ENCODE peak calls at places on chromosomes 12 and 14, in six cellular contexts. W is left ventricle myocardium inferior; N is upper lobe of left lung; Y is CD8-positive, alpha-beta memory T cell; D is A549; M is RWPE2. K is an unnamed sample. For H3K4me1, the result is how much of the 10 kb centered on the place peaks cover.

GRCh38 chr12:123107926-123108681 is 42.8 kb downstream of the PITPNM2 start:
- DNase-seq in W (peak), N (no peak), Y (no peak), D (no peak), M (no peak), K (no peak)

GRCh38 chr14:53011053-53011462 is 60.2 kb upstream of the FERMT2 start:
- DNase-seq in W (peak), N (no peak), Y (no peak), D (peak), M (peak), K (peak)

GRCh38 chr14:93303659-93304058 is 29.2 kb downstream of the BTBD7 start:
- DNase-seq in W (peak), N (no peak), Y (no peak), D (no peak), M (no peak), K (no peak)

GRCh38 chr12:127550271-127550670 is 716.7 kb upstream of the TMEM132C start:
- DNase-seq in W (no peak), N (no peak), Y (no peak), D (no peak), M (no peak), K (peak)

GRCh38 chr12:113161415-113162016 is 12.0 kb downstream of the CFAP73 start:
- DNase-seq in W (no peak), N (no peak), Y (no peak), D (peak), M (no peak), K (peak)

GRCh38 chr12:56151672-56152131 is 685 bp upstream of the MYL6B start:
- DNase-seq in W (no peak), N (no peak), Y (peak), D (peak), M (no peak), K (peak)

GRCh38 chr12:547883-548470 is 88.2 kb downstream of the B4GALNT3 start:
- DNase-seq in W (no peak), N (no peak), Y (no peak), D (no peak), M (no peak), K (no peak)

GRCh38 chr12:44875417-44875953 is 630 bp downstream of the NELL2 start:
- DNase-seq in W (no peak), N (peak), Y (peak), D (peak), M (no peak), K (no peak)

GRCh38 chr14:104262515-104263514 is 124.4 kb downstream of the KIF26A start:
- DNase-seq in W (no peak), N (no peak), Y (no peak), D (no peak), M (peak), K (no peak)

GRCh38 chr14:69629225-69630127 is 18.1 kb downstream of the SUSD6 start:
- DNase-seq in W (no peak), N (no peak), Y (no peak), D (no peak), M (no peak), K (no peak)

GRCh38 chr12:108833757-108834472 is 23.5 kb downstream of the SSH1 start:
- DNase-seq in W (peak), N (no peak), Y (no peak), D (no peak), M (no peak), K (no peak)

GRCh38 chr14:104104006-104104901 is 18.8 kb downstream of the ASPG start:
- DNase-seq in W (peak), N (peak), Y (no peak), D (no peak), M (peak), K (no peak)

GRCh38 chr14:70821581-70821915 is 12.2 kb upstream of the MAP3K9 start:
- DNase-seq in W (no peak), N (no peak), Y (no peak), D (no peak), M (no peak), K (no peak)

GRCh38 chr14:64464695-64465094 is 604 bp upstream of the AKAP5 start:
- DNase-seq in W (no peak), N (no peak), Y (no peak), D (no peak), M (no peak), K (peak)

GRCh38 chr12:1587927-1588573 is 6.3 kb downstream of the FBXL14 start:
- DNase-seq in W (no peak), N (no peak), Y (no peak), D (no peak), M (no peak), K (peak)

GRCh38 chr14:102248121-102248520 is 56.8 kb downstream of the MOK start:
- DNase-seq in W (no peak), N (no peak), Y (no peak), D (no peak), M (no peak), K (no peak)

GRCh38 chr12:1859643-1860042 is 39.3 kb downstream of the LRTM2 start:
- DNase-seq in W (no peak), N (no peak), Y (no peak), D (peak), M (peak), K (peak)

GRCh38 chr12:132144115-132145071 is at the start of the genes DDX51 and NOC4L:
- DNase-seq in W (peak), N (peak), Y (peak), D (peak), M (peak), K (peak)

GRCh38 chr14:104931323-104931770 is 6.7 kb downstream of the PLD4 start:
- DNase-seq in W (no peak), N (no peak), Y (no peak), D (no peak), M (no peak), K (no peak)

GRCh38 chr12:12859690-12860089 is 31.7 kb upstream of the GPRC5A start:
- DNase-seq in W (no peak), N (no peak), Y (no peak), D (peak), M (no peak), K (peak)

GRCh38 chr12:39343665-39344064 is 99.3 kb downstream of the KIF21A start:
- DNase-seq in W (no peak), N (no peak), Y (no peak), D (no peak), M (no peak), K (no peak)

GRCh38 chr12:71397433-71397954 is 42.1 kb upstream of the LGR5 start:
- DNase-seq in W (no peak), N (no peak), Y (no peak), D (no peak), M (no peak), K (peak)

GRCh38 chr12:93758974-93759373 is 81.8 kb downstream of the CRADD start:
- DNase-seq in W (no peak), N (no peak), Y (no peak), D (no peak), M (no peak), K (no peak)

GRCh38 chr12:93760275-93760875 is 83.2 kb downstream of the CRADD start:
- DNase-seq in W (no peak), N (no peak), Y (no peak), D (no peak), M (no peak), K (no peak)

GRCh38 chr12:93757792-93758694 is 80.9 kb downstream of the CRADD start:
- DNase-seq in W (no peak), N (no peak), Y (no peak), D (no peak), M (no peak), K (no peak)

GRCh38 chr12:93762059-93762719 is 85.0 kb downstream of the CRADD start:
- DNase-seq in W (no peak), N (no peak), Y (no peak), D (no peak), M (no peak), K (no peak)

DNA sequence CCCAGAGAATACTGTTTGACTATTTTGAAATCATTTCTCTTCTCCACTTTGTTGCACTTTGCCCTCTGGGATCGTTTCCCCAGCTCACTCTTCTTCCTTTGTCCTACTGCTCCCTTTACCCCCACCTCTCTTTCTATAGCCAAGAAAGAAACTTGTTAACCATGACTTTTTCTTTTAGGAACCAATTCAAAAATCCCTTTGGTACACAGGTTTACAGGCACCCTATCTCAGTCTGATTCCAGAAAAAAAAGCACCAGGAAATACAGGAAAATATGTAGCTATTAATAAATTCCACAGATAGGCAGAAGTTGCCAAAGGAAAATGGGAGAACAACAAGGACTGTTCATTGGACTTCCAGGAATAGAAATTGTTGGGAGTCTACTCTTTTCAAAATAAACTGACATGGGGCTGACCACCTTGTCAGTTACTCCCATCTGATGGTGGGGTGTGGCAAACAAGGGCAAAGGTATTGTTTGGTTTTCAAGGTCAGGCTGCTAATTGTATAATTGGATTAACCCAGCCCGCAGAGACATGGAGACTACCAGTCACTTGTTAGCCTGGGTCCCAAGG is 82.4 kb downstream of the CRADD start:
- DNase-seq in W (no peak), N (no peak), Y (no peak), D (no peak), M (no peak), K (no peak)
- H3K4me1 ChIP-seq in W (half or more), N (under half), Y (under half), D (under half), M (under half), K (under half)

GRCh38 chr14:99527026-99527425 is 45.8 kb downstream of the CCNK start:
- DNase-seq in W (no peak), N (no peak), Y (no peak), D (no peak), M (no peak), K (no peak)
- H3K4me1 ChIP-seq in W (half or more), N (under half), Y (under half), D (half or more), M (under half), K (under half)

GRCh38 chr14:61699092-61699491 is 3.8 kb downstream of the HIF1A start:
- DNase-seq in W (no peak), N (no peak), Y (no peak), D (no peak), M (no peak), K (no peak)
- H3K4me1 ChIP-seq in W (half or more), N (under half), Y (half or more), D (under half), M (under half), K (half or more)

GRCh38 chr12:46770501-46771183 is 55.2 kb downstream of the SLC38A4 start:
- DNase-seq in W (no peak), N (no peak), Y (no peak), D (no peak), M (no peak), K (peak)
- H3K4me1 ChIP-seq in W (under half), N (under half), Y (under half), D (under half), M (under half), K (under half)

DNA sequence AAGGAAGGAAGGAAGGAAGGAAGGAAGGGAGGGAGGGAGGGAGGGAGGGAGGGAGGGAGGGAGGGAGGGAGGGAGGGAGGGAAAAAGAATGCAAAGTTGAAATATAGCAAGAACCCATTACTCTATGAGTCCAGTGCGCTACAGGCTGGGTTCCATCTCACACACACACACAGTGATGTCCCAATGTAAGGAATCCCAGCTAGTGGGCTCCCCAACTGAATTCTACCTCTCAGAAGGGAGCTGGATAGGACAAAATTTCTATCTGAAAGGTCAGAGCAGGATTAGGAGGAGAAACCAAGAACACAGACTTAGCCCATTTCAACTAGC is 173.4 kb downstream of the DAD1 start:
- DNase-seq in W (no peak), N (no peak), Y (no peak), D (no peak), M (no peak), K (no peak)
- H3K4me1 ChIP-seq in W (under half), N (under half), Y (under half), D (under half), M (under half), K (under half)

GRCh38 chr12:111409403-111410228 is 3.9 kb downstream of the SH2B3 start:
- DNase-seq in W (peak), N (peak), Y (no peak), D (no peak), M (no peak), K (no peak)

GRCh38 chr12:111412007-111412829 is 6.5 kb downstream of the SH2B3 start:
- DNase-seq in W (peak), N (peak), Y (no peak), D (no peak), M (no peak), K (no peak)

GRCh38 chr12:111410229-111411186 is 4.8 kb downstream of the SH2B3 start:
- DNase-seq in W (peak), N (peak), Y (no peak), D (no peak), M (no peak), K (no peak)

GRCh38 chr12:111412830-111413441 is 7.2 kb downstream of the SH2B3 start:
- DNase-seq in W (no peak), N (no peak), Y (no peak), D (no peak), M (no peak), K (no peak)

DNA sequence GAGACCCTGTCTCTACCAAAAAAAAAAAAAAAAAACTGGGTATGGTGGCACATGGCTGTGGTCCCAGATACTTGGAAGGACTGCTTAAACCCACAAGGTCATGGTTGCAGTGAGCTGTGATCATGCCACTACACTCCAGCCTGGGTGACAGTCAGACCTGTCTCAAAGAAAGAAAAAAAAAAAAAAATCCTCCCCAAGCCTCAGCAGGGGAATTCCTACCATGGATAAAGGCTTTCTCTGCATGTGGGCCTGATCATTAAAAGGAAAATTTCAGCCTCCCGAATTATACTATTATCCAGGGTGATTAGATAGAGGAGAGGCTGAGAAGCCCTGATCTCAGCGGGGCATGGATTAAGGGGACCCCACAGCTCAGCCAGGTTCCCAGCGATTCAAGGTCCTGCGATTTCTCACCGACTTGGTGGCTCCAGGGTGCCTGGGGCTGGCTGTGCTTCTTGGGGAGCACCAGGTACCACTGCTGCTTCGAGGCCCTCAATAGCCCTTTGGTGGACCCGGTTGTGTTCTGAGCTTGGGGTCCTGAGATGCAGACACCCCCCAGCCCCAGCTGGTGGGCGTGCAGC is 5.6 kb downstream of the SH2B3 start:
- DNase-seq in W (no peak), N (no peak), Y (no peak), D (no peak), M (no peak), K (no peak)
- H3K4me1 ChIP-seq in W (half or more), N (half or more), Y (half or more), D (under half), M (under half), K (under half)

DNA sequence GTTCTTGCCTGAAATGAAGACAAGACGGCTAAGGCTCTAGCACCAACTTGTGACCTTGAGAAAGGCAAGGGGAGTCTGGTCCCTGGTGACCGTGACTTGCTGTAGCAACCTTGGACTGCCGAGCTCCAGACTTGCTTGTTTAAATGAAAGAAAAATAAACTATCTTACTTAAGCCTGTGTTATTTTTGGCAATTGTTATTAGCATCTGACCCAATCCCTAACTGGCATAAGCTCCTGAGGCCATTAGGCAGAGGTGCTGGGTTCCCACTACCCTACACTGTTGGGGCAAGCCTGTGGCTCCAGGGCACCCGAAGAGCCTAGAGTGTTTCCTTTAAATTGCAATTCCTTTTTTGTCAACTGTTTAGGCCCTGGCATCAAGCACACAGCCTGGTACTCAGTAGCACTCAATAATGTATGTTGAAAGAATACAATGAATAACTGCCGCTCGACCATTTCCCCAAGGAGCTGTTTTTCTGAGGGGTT is 106.9 kb upstream of the HIF1A start:
- DNase-seq in W (no peak), N (no peak), Y (no peak), D (no peak), M (no peak), K (no peak)
- H3K4me1 ChIP-seq in W (under half), N (under half), Y (under half), D (under half), M (under half), K (under half)

DNA sequence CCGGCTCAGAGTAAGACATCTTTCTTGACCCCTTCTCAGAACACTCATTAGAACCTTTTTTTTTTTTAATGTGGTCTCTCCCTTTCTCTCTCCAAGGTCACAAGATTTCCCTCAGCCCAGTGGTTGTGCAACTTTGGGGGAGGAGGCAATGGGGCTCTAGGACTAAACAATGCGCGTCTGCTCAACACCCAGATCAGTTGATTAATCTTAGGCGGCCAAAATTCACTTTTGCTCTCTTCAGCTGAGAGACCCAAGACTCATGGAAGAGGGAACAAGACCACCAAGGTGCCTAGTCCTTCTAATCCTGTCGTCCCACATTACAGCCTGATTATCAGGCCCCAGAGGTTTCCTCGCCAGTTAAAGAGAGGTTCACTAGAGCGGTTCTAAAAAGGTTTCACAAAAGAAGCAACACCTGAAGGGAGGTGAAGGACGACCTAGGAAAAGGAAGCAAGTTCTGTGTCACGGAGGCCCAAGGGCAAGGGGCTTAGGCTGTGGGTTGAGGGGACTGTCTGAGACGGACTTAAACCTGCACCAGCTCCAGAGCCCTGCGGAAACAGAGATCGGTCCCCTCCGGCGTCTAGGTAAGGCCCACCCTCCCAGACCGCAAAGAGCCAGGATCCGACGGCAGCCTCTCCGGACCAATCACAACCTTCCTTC is 836 bp upstream of the TARBP2 start:
- DNase-seq in W (peak), N (no peak), Y (no peak), D (peak), M (no peak), K (no peak)
- H3K4me1 ChIP-seq in W (half or more), N (half or more), Y (under half), D (under half), M (under half), K (under half)

DNA sequence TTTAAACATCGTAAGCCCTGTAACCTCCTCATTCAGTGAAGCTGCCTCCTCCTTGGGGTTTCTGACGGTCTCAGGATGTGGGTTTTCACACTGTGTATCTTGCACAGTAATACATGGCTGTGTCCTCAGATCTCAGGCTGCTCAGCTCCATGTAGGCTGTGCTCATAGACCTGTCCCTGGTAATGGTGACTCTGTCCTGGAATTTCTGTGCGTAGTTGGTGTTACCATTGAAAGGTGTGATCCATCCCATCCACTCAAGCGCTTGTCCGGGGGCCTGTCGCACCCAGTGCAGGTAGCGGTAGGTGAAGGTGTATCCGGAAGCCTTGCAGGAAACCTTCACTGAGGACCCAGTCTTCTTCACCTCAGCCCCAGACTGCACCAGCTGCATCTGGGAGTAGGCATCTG is 980.5 kb downstream of the TMEM121 start:
- DNase-seq in W (no peak), N (peak), Y (peak), D (no peak), M (no peak), K (no peak)
- H3K4me1 ChIP-seq in W (under half), N (under half), Y (half or more), D (under half), M (under half), K (under half)